ENCODE peak calls at places on chromosomes 7 and 10, in eight cellular contexts. R is KBM-7; A is activated CD8-positive, alpha-beta memory T cell treated with anti-CD3 and anti-CD28 coated beads, Interleukin-2, amount 10 ng/mL, durations not matched to agents 7 days and 5 days; D is ecto neural progenitor cell; W is cardiac muscle cell; M is posterior vena cava; B is EH; G is psoas muscle. U is an unnamed sample.

GRCh38 chr10:75444781-75445386 is 13.5 kb downstream of the LRMDA start:
- DNase-seq in A (no peak), B (peak), W (no peak), D (no peak), M (no peak), G (no peak), R (no peak), U (no peak)

GRCh38 chr7:40175725-40176510 is 41.1 kb downstream of the SUGCT start:
- DNase-seq in D (no peak), A (no peak), G (no peak), R (no peak), M (no peak), W (no peak), B (peak), U (peak)

GRCh38 chr7:127905491-127906330 is 125.5 kb downstream of the LRRC4 start:
- DNase-seq in W (no peak), M (no peak), B (peak), A (peak), G (no peak), D (no peak), R (no peak), U (no peak)

GRCh38 chr7:124276005-124276606 is 243.2 kb upstream of the TMEM229A start:
- DNase-seq in W (peak), R (peak), G (no peak), M (no peak), D (no peak), B (peak), A (no peak), U (no peak)

GRCh38 chr7:37592366-37592765 is 91.2 kb upstream of the GPR141 start:
- DNase-seq in A (no peak), W (no peak), G (no peak), M (no peak), D (no peak), B (no peak), R (peak), U (no peak)

GRCh38 chr10:113739031-113739430 is 12.5 kb upstream of the PLEKHS1 start:
- DNase-seq in D (no peak), G (no peak), M (no peak), R (no peak), W (no peak), A (no peak), B (no peak), U (no peak)

GRCh38 chr10:8104005-8104404 is 49.5 kb downstream of the GATA3 start:
- DNase-seq in B (no peak), R (no peak), D (no peak), A (no peak), G (no peak), M (no peak), W (no peak), U (no peak)

GRCh38 chr10:91519899-91520514 is 109.9 kb downstream of the HECTD2 start:
- DNase-seq in M (no peak), W (peak), B (no peak), A (no peak), G (no peak), D (no peak), R (no peak), U (no peak)

GRCh38 chr7:150969483-150969874 is 8.6 kb downstream of the KCNH2 start:
- DNase-seq in D (no peak), R (no peak), A (no peak), W (no peak), B (no peak), M (no peak), G (no peak), U (no peak)

GRCh38 chr10:122748496-122748895 is 48.9 kb upstream of the C10orf120 start:
- DNase-seq in B (no peak), A (no peak), W (no peak), D (no peak), R (no peak), M (no peak), G (no peak), U (no peak)

GRCh38 chr7:112995091-112995824 is 91.4 kb downstream of the GPR85 start:
- DNase-seq in R (no peak), B (peak), A (no peak), G (no peak), W (peak), D (no peak), M (no peak), U (peak)

GRCh38 chr7:15750741-15751140 is 64.3 kb upstream of the MEOX2 start:
- DNase-seq in D (no peak), G (no peak), B (no peak), W (no peak), A (no peak), R (no peak), M (no peak), U (peak)

GRCh38 chr7:27684491-27684890 is 21.8 kb upstream of the HIBADH start:
- DNase-seq in R (no peak), D (no peak), W (no peak), B (no peak), G (no peak), A (no peak), M (no peak), U (peak)

GRCh38 chr10:117635851-117636250 is 93.3 kb downstream of the EMX2 start:
- DNase-seq in D (no peak), M (no peak), G (no peak), W (no peak), R (no peak), B (no peak), A (no peak), U (no peak)

GRCh38 chr7:299628-300027 is 9.7 kb downstream of the FOXL3 start:
- DNase-seq in G (no peak), R (no peak), A (no peak), D (no peak), W (no peak), M (peak), B (no peak), U (no peak)

GRCh38 chr10:102642553-102643345 is 1.5 kb upstream of the TRIM8 start:
- DNase-seq in A (peak), G (peak), D (peak), W (peak), M (no peak), R (peak), B (peak), U (peak)

GRCh38 chr10:11823122-11823988 is at the start of gene PROSER2:
- DNase-seq in R (peak), M (no peak), G (peak), D (peak), W (peak), B (peak), A (peak), U (peak)